ENCODE peak calls at places on chromosomes 13 and 19, in five cellular contexts. S, K, H, C and Q are unnamed samples.

GRCh38 chr13:93521307-93521706 is 294.7 kb downstream of the GPC6 start:
- DNase-seq in H (no peak), S (no peak), C (no peak), K (no peak), Q (no peak)

GRCh38 chr19:1251503-1252220 is 3.3 kb downstream of the MIDN start:
- DNase-seq in H (no peak), C (no peak), K (peak), S (no peak), Q (no peak)

GRCh38 chr19:5339470-5339949 is 1.1 kb downstream of the PTPRS start:
- DNase-seq in H (no peak), S (no peak), K (no peak), C (no peak), Q (no peak)

GRCh38 chr13:76223999-76224398 is 587.9 kb downstream of the LMO7 start:
- DNase-seq in S (no peak), C (no peak), H (peak), K (no peak), Q (no peak)

GRCh38 chr13:40170091-40170490 is 496.4 kb downstream of the FOXO1 start:
- DNase-seq in K (no peak), C (no peak), H (peak), S (no peak), Q (no peak)

GRCh38 chr19:13781547-13781946 is 7.3 kb downstream of the C19orf53 start:
- DNase-seq in S (peak), K (peak), H (peak), C (peak), Q (peak)

GRCh38 chr13:81458211-81458610 is 1117.3 kb upstream of the SPRY2 start:
- DNase-seq in S (no peak), H (no peak), K (no peak), C (no peak), Q (no peak)

GRCh38 chr19:16378291-16378889 is 53.8 kb downstream of the KLF2 start:
- DNase-seq in C (no peak), S (no peak), K (no peak), H (no peak), Q (no peak)

GRCh38 chr13:25971499-25972145 is 80.2 kb downstream of the SHISA2 start:
- DNase-seq in K (no peak), S (no peak), H (no peak), C (no peak), Q (no peak)

GRCh38 chr19:991174-991931 is 7.2 kb downstream of the WDR18 start:
- DNase-seq in C (peak), K (no peak), H (peak), S (peak), Q (peak)

GRCh38 chr13:95588134-95588533 is 35.6 kb downstream of the CLDN10 start:
- DNase-seq in H (no peak), S (no peak), C (no peak), K (no peak), Q (no peak)

GRCh38 chr19:860481-861098 is 1.1 kb downstream of the CFD start:
- DNase-seq in S (peak), C (peak), H (peak), K (peak), Q (peak)

DNA sequence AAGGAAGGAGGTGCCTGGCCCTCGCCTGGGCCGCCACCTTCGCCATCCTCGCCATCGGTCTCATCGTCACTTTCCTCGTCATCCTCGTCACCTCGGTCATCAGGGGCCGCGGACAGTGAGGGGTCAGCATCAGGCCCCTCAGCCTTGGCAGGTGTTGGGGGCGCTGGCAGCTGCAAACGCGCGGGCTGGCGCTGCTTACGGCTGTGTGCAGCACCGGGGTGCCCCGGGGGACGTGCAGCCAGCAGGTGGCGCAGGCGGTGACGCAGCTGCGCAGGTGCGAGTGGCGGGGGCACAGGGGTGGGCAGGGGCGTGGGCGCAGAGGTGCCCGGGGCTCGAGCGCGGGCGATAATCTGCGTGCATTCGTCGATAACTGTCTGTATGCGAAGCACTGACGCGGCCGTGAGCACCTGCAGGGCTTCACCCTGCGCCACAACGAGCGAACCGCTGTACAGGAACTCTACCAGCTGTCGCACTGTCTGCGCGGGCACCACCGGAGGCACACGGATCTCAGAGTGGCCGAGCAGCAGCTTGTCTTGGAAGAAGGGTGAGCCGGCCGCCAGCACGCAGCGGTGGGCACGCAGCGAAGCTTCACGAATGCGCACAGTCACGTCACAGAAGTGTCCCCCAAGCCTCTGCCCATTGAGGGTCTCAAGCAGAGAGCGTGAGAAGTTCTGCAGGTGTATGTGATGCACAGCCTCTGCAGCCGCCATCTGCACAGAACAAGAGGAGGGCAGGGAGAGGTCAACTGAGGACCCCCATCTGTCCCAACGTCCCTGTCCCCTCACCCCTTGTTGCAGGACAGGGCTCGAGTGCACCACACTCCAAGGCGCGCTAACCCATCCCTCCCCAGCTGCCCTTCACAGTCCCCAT is 2.4 kb downstream of the ZBTB45 start:
- DNase-seq in S (no peak), K (peak), H (no peak), C (no peak), Q (no peak)
- H3K4me3 ChIP-seq in S (no peak), K (no peak), H (no peak), C (no peak), Q (no peak)

DNA sequence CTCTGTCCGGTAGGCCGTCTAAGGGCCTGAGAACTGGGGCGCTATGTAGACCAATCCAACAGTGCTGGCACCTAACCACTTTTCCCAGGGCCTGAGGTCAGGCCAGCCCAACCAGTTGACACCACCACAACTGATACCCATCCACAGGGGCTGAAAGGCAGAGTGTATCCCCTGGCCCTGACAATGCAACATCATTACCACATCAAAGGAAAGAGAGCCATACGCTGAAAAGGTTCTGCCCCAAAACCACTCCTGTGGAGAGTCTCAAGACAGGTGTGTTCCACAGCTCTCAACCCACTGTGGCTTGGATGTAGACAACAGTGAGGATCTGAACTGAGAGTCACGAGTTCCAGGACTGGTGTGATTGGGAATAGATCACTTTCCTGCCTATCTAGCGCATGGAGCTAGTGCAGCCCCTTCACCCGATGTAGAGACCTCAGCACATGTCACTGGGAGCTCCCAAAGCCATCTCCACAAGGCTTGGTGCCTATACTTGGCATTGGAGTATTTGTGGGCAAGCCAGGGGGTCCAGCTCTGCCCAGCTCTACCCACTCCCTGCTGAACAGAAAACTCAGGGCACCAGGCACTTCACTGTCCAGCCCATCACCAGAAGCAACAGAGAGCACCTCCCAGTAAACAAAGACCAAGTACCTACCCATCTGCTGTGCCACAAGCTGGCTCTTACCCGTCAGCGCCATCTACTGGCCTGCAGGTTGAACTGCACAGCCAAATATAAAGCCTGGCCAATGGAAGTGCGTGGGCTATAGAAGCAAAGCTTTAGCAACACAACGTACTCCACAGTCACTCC is 579.5 kb downstream of the UQCRFS1 start:
- DNase-seq in K (no peak), H (peak), C (peak), S (peak), Q (peak)
- TF ChIP-seq CTCF in K (peak), H (peak), C (peak), S (peak), Q (peak)

GRCh38 chr19:43634516-43634876 is 5.2 kb downstream of the CADM4 start:
- DNase-seq in S (no peak), C (no peak), K (no peak), H (no peak), Q (no peak)
- H3K4me3 ChIP-seq in S (no peak), C (no peak), K (no peak), H (no peak), Q (no peak)

GRCh38 chr19:18339703-18340102 is 695 bp upstream of the PGPEP1 start:
- DNase-seq in H (peak), K (no peak), C (no peak), S (peak), Q (no peak)
- TF ChIP-seq CTCF in H (peak), K (no peak), C (no peak), S (peak), Q (peak)

GRCh38 chr19:56118666-56119584 is 2.2 kb downstream of the ZNF787 start:
- DNase-seq in S (no peak), K (no peak), C (no peak), H (no peak), Q (no peak)
- H3K4me3 ChIP-seq in S (peak), K (no peak), C (peak), H (peak), Q (peak)

GRCh38 chr13:50130686-50131051 is 115.4 kb downstream of the KCNRG start:
- DNase-seq in H (peak), K (peak), C (peak), S (peak), Q (peak)

GRCh38 chr13:50129923-50130685 is 114.9 kb downstream of the KCNRG start:
- DNase-seq in H (peak), C (peak), K (peak), S (peak), Q (peak)

GRCh38 chr13:50131998-50132936 is 117.0 kb downstream of the KCNRG start:
- DNase-seq in K (peak), S (no peak), H (no peak), C (no peak), Q (no peak)

GRCh38 chr13:50133277-50133953 is 118.2 kb downstream of the KCNRG start:
- DNase-seq in C (no peak), S (no peak), H (no peak), K (peak), Q (no peak)

GRCh38 chr13:50132937-50133276 is 117.7 kb downstream of the KCNRG start:
- DNase-seq in K (no peak), H (no peak), S (no peak), C (no peak), Q (no peak)
- TF ChIP-seq CTCF in K (no peak), H (no peak), S (no peak), C (no peak), Q (no peak)

DNA sequence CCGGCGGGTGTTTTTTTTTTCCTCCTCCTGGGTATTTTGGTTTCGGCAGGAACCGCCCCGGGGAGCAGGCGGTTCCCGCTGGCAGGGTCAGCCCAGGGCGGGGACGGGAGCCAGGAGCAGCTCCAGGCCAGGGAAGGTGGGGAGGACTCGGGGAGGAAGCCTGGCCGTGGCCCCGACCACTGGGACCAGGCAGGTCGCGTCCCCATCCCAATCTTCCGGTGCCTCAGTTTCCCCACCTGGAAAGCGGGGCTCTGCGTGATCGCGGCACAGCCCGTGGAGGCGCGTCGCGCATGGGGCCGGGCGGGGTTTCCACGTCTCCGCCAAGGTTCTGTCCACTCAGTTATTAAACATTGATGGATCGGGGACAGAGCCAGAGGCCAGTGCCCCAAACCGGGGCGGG is 34.8 kb downstream of the IL12RB1 start:
- DNase-seq in C (no peak), K (peak), S (no peak), H (no peak), Q (no peak)
- H3K4me3 ChIP-seq in C (no peak), K (peak), S (no peak), H (no peak), Q (no peak)

GRCh38 chr13:53001444-53001843 is 27.2 kb upstream of the OLFM4 start:
- DNase-seq in C (no peak), K (no peak), S (no peak), H (no peak), Q (no peak)

GRCh38 chr13:53007872-53008271 is 20.7 kb upstream of the OLFM4 start:
- DNase-seq in C (no peak), H (no peak), S (no peak), K (no peak), Q (no peak)

GRCh38 chr13:53005631-53006030 is 23.0 kb upstream of the OLFM4 start:
- DNase-seq in H (no peak), S (no peak), C (no peak), K (no peak), Q (no peak)

GRCh38 chr13:53001871-53002270 is 26.7 kb upstream of the OLFM4 start:
- DNase-seq in H (no peak), S (no peak), K (no peak), C (no peak), Q (no peak)

GRCh38 chr13:53004605-53005004 is 24.0 kb upstream of the OLFM4 start:
- DNase-seq in H (no peak), S (no peak), C (no peak), K (no peak), Q (no peak)
- TF ChIP-seq CTCF in H (no peak), S (no peak), C (no peak), K (no peak), Q (no peak)